ENCODE peak calls at places on chromosomes 4 and X, in five cellular contexts. O is endothelial cell of umbilical vein, Q is lung, D is right cardiac atrium, R is left lung. H is an unnamed sample.

GRCh38 chrX:12894074-12894691 is 12.2 kb upstream of the TLR8 start:
- DNase-seq in O (peak; percentile 38), Q (no peak), D (peak; percentile 69), R (no peak), H (peak; percentile 37)

GRCh38 chr4:181674315-181674714 is 568.9 kb upstream of the TENM3 start:
- DNase-seq in O (no peak), Q (no peak), D (no peak), R (no peak), H (no peak)

GRCh38 chr4:182862166-182862875 is 54.9 kb downstream of the DCTD start:
- DNase-seq in O (no peak), Q (no peak), D (no peak), R (no peak), H (peak; percentile 67)

GRCh38 chrX:37802028-37802427 is 22.2 kb downstream of the CYBB start:
- DNase-seq in O (no peak), Q (no peak), D (no peak), R (no peak), H (no peak)

GRCh38 chrX:42392846-42393245 is 385.1 kb downstream of the PPP1R2C start:
- DNase-seq in O (no peak), Q (no peak), D (no peak), R (no peak), H (no peak)

GRCh38 chrX:21493226-21493850 is 119.1 kb downstream of the CNKSR2 start:
- DNase-seq in O (peak; percentile 24), Q (no peak), D (no peak), R (no peak), H (no peak)

GRCh38 chrX:29155286-29155685 is 568.0 kb downstream of the IL1RAPL1 start:
- DNase-seq in O (no peak), Q (no peak), D (no peak), R (no peak), H (no peak)

GRCh38 chr4:182600093-182600492 is 317.1 kb downstream of the DCTD start:
- DNase-seq in O (no peak), Q (no peak), D (no peak), R (no peak), H (no peak)

GRCh38 chr4:113962719-113963274 is 16.6 kb downstream of the ARSJ start:
- DNase-seq in O (no peak), Q (no peak), D (no peak), R (no peak), H (no peak)

GRCh38 chr4:48031802-48032525 is 15.4 kb downstream of the NIPAL1 start:
- DNase-seq in O (no peak), Q (no peak), D (no peak), R (no peak), H (peak; percentile 13)

GRCh38 chr4:22596384-22596783 is 80.5 kb upstream of the ADGRA3 start:
- DNase-seq in O (no peak), Q (no peak), D (no peak), R (no peak), H (no peak)

GRCh38 chr4:186846426-186846825 is 122.8 kb upstream of the FAT1 start:
- DNase-seq in O (no peak), Q (no peak), D (no peak), R (no peak), H (no peak)

GRCh38 chrX:2848806-2849420 is 20.2 kb downstream of the GYG2 start:
- DNase-seq in O (no peak), Q (no peak), D (no peak), R (no peak), H (no peak)

GRCh38 chr4:75654905-75655304 is 18.3 kb downstream of the G3BP2 start:
- DNase-seq in O (no peak), Q (no peak), D (no peak), R (no peak), H (no peak)

GRCh38 chrX:85964744-85965143 is 82.6 kb downstream of the CHM start:
- DNase-seq in O (no peak), Q (no peak), D (no peak), R (no peak), H (no peak)

GRCh38 chr4:2870098-2870497 is 26.5 kb downstream of the ADD1 start:
- DNase-seq in O (no peak), Q (no peak), D (no peak), R (no peak), H (no peak)

GRCh38 chr4:2873329-2873728 is 29.7 kb downstream of the ADD1 start:
- DNase-seq in O (no peak), Q (no peak), D (no peak), R (no peak), H (no peak)

GRCh38 chr4:2871466-2871865 is 27.8 kb downstream of the ADD1 start:
- DNase-seq in O (no peak), Q (no peak), D (no peak), R (no peak), H (no peak)

GRCh38 chr4:2869659-2870058 is 26.0 kb downstream of the ADD1 start:
- DNase-seq in O (no peak), Q (no peak), D (no peak), R (no peak), H (no peak)

DNA sequence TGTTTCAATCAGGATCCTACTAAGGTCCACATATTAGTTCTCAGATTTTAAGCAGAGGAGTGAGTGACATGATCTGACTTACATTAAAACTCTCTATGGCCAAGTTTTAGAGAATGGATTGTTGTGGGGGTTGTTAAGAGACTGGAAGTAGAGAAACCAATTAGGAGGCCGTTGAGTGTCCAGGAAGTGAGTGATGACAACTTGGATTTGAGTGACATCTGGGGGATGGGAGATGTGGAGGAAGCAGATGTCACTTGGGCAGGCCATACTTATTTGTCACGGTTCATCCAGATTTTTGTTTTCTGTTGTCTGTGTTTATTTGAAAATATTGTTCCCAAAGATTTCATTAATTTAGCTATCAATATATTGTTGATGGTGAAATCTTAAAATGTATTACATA is 28.3 kb downstream of the ADD1 start:
- DNase-seq in O (no peak), Q (no peak), D (no peak), R (no peak), H (no peak)
- H3K4me1 ChIP-seq in O (peaks cover 22% of the 10 kb centered on the region), Q (peaks cover 22% of the 10 kb centered on the region), D (peaks cover 18% of the 10 kb centered on the region), R (peaks cover 26% of the 10 kb centered on the region), H (peaks cover 51% of the 10 kb centered on the region)

DNA sequence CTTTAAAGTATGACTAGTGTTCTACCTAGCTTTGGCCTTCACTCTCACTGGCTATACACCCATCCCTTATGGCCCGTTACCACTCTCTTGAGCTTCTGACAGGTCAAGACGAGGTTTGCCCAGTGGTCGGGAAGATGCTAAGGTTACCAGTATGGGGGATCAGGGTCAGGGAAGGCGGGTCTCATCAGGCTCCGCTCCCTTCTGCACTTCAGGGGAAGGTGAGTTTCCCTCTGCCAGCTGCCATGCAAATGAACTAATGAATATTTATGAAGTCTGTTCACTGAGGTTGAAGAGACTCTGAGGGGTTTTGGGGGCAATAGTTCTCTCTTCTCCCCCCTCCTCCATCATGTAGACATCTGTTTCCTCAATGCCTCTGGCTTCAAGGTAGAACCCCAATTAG is 6.6 kb downstream of the EFNB1 start:
- DNase-seq in O (no peak), Q (no peak), D (no peak), R (no peak), H (no peak)
- H3K4me1 ChIP-seq in O (peaks cover 10% of the 10 kb centered on the region), Q (peaks cover under 1% of the 10 kb centered on the region), D (peaks cover 8% of the 10 kb centered on the region), R (no peaks in the 10 kb centered on the region), H (peaks cover 3% of the 10 kb centered on the region)

GRCh38 chrX:154309041-154309775 is 13.6 kb downstream of the TKTL1 start:
- DNase-seq in O (no peak), Q (no peak), D (no peak), R (no peak), H (no peak)
- H3K4me1 ChIP-seq in O (no peaks in the 10 kb centered on the region), Q (no peaks in the 10 kb centered on the region), D (peaks cover 2% of the 10 kb centered on the region), R (no peaks in the 10 kb centered on the region), H (no peaks in the 10 kb centered on the region)

DNA sequence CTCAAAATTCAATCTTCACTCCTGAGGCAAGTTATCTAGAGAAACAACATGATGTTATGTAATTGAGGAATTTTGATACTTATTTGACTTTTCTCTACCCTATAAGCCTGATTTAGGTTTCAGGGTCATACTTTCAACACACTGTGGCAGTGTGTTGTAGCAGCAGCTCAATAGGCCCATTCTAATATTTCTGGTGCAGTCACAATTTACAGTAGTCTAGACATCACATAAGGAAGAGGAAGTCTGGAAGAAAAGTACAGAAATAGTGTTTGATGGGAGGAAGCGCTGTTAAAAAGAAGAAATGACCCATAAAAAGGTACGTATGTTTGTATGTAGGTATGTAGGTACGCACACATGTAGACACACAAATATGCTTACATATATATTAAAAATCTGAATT is 194.3 kb downstream of the ARHGAP24 start:
- DNase-seq in O (no peak), Q (no peak), D (no peak), R (no peak), H (no peak)
- H3K4me1 ChIP-seq in O (no peaks in the 10 kb centered on the region), Q (no peaks in the 10 kb centered on the region), D (peaks cover 2% of the 10 kb centered on the region), R (no peaks in the 10 kb centered on the region), H (peaks cover 9% of the 10 kb centered on the region)

DNA sequence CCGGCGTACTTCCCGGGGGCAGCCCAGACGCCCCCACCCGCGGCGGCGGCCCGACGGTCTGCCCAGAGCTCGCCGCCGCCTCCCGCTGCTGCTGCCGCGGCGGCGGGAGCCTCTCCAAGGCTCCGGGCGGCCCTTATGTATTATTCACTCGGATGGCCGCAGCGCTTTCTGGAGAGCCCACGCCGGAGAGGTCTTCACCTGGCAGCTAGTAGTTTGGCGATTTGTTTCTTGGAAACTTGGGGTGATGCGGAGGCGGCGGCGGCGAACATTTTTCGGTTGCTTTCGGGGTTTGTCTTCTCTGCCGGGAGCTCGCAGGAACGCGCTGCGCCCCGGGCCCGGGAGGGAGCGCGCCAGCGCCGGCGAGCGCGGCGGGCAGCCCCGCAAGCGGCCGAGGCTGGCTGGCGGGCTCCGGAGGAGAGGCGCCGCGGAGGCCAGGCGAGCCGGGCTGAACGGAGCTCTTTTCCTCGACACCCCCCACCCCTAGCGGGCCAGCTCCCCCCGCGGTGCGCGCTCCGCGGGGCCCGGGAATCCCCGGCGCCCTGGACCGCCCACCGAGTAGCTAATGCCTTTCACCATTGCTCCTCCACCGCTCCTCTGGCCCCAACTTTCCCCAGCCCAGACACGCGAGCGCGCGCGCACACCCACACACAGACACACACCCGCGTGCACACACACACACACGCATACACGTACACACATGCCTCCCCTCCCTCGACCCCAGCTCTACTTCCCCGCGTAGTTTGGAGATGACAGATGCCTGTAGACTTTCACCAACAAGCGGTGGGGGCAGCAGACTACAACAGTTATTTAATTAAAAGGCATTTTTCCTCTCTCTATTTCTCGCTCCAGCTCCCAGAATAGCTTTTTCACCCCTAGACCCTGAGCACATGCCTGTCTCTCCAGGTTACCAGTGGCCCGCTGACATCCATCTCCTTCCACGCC is 113.4 kb downstream of the DHX15 start:
- DNase-seq in O (peak; percentile 52), Q (no peak), D (peak; percentile 78), R (peak; percentile 46), H (peak; percentile 25)
- H3K4me1 ChIP-seq in O (peaks cover 15% of the 10 kb centered on the region), Q (peaks cover 12% of the 10 kb centered on the region), D (no peaks in the 10 kb centered on the region), R (peaks cover 8% of the 10 kb centered on the region), H (peaks cover 32% of the 10 kb centered on the region)

H was measured in body of pancreas.